ENCODE peak calls at places on chromosomes 16 and 17, in eight cellular contexts. Q is activated naive CD8-positive, alpha-beta T cell treated with anti-CD3 and anti-CD28 coated beads, Interleukin-2, amount 50 U/mL, for 16 hours; B is aorta; O is stimulated activated CD8-positive, alpha-beta memory T cell treated with anti-CD3 and anti-CD28 coated beads, Interleukin-7, amount 100 ng/mL, for 4 hours; C is cardiac fibroblast; D is activated effector memory CD4-positive, alpha-beta T cell treated with Interleukin-2 at 50 U/mL for 16 hours; K is NCI-H345; T is M059J. G is an unnamed sample.

GRCh38 chr17:40303009-40303657 is 5.8 kb upstream of the RARA start:
- DNase-seq in Q (no peak), B (no peak), O (no peak), C (peak), D (no peak), K (peak), T (peak), G (peak)

GRCh38 chr17:74618446-74618845 is 5.1 kb downstream of the CD300E start:
- DNase-seq in Q (no peak), B (no peak), O (no peak), C (no peak), D (no peak), K (no peak), T (no peak), G (no peak)

GRCh38 chr17:47802341-47803022 is 19.1 kb downstream of the OSBPL7 start:
- DNase-seq in Q (peak), B (peak), O (peak), C (peak), D (peak), K (peak), T (peak), G (no peak)

GRCh38 chr16:14454391-14454790 is 175.7 kb downstream of the PARN start:
- DNase-seq in Q (no peak), B (no peak), O (no peak), C (no peak), D (no peak), K (no peak), T (peak), G (peak)

GRCh38 chr16:66487580-66488235 is 60.6 kb downstream of the BEAN1 start:
- DNase-seq in Q (no peak), B (no peak), O (no peak), C (peak), D (no peak), K (no peak), T (no peak), G (no peak)

GRCh38 chr16:31265329-31266245 is 5.8 kb downstream of the ITGAM start:
- DNase-seq in Q (peak), B (peak), O (peak), C (no peak), D (peak), K (no peak), T (peak), G (no peak)

GRCh38 chr16:64893386-64893785 is 228.5 kb downstream of the CDH11 start:
- DNase-seq in Q (no peak), B (no peak), O (no peak), C (no peak), D (no peak), K (no peak), T (peak), G (no peak)

GRCh38 chr17:57588086-57588485 is 157.0 kb downstream of the CCDC182 start:
- DNase-seq in Q (no peak), B (peak), O (no peak), C (no peak), D (no peak), K (no peak), T (peak), G (no peak)